ENCODE peak calls at places on chromosomes 5 and 9, in five cellular contexts. One of them, this sample, is unnamed.

GRCh38 chr9:102185371-102185770 is 446.9 kb upstream of the GRIN3A start:
- DNase-seq in transverse colon: no peak
- DNase-seq in activated T-cell treated with anti-CD3 and anti-CD28 coated beads, Interleukin-2, amount 50 U/mL, for 48 hours: no peak
- DNase-seq in left ventricle myocardium superior: no peak
- DNase-seq in posterior vena cava: no peak
- DNase-seq in this sample: no peak

GRCh38 chr5:159933531-159934485 is 17.5 kb downstream of the ADRA1B start:
- DNase-seq in activated T-cell treated with anti-CD3 and anti-CD28 coated beads, Interleukin-2, amount 50 U/mL, for 48 hours: no peak
- DNase-seq in posterior vena cava: no peak
- DNase-seq in left ventricle myocardium superior: no peak
- DNase-seq in transverse colon: no peak
- DNase-seq in this sample: no peak

GRCh38 chr5:93620487-93621339 is 37.7 kb downstream of the NR2F1 start:
- DNase-seq in left ventricle myocardium superior: peak; percentile 81
- DNase-seq in transverse colon: peak; percentile 67
- DNase-seq in posterior vena cava: peak; percentile 92
- DNase-seq in activated T-cell treated with anti-CD3 and anti-CD28 coated beads, Interleukin-2, amount 50 U/mL, for 48 hours: peak; percentile 68
- DNase-seq in this sample: peak; percentile 88

GRCh38 chr5:624118-624950 is 12.2 kb downstream of the CEP72 start:
- DNase-seq in posterior vena cava: no peak
- DNase-seq in left ventricle myocardium superior: no peak
- DNase-seq in activated T-cell treated with anti-CD3 and anti-CD28 coated beads, Interleukin-2, amount 50 U/mL, for 48 hours: no peak
- DNase-seq in transverse colon: no peak
- DNase-seq in this sample: no peak

GRCh38 chr9:112042244-112042638 is 132.9 kb downstream of the SUSD1 start:
- DNase-seq in activated T-cell treated with anti-CD3 and anti-CD28 coated beads, Interleukin-2, amount 50 U/mL, for 48 hours: no peak
- DNase-seq in left ventricle myocardium superior: no peak
- DNase-seq in transverse colon: no peak
- DNase-seq in posterior vena cava: no peak
- DNase-seq in this sample: no peak

GRCh38 chr9:7507539-7508251 is 291.9 kb downstream of the DMAC1 start:
- DNase-seq in posterior vena cava: no peak
- DNase-seq in transverse colon: no peak
- DNase-seq in activated T-cell treated with anti-CD3 and anti-CD28 coated beads, Interleukin-2, amount 50 U/mL, for 48 hours: no peak
- DNase-seq in left ventricle myocardium superior: peak; percentile 78
- DNase-seq in this sample: no peak

GRCh38 chr9:3733039-3733408 is 207.2 kb upstream of the RFX3 start:
- DNase-seq in left ventricle myocardium superior: no peak
- DNase-seq in posterior vena cava: no peak
- DNase-seq in transverse colon: no peak
- DNase-seq in activated T-cell treated with anti-CD3 and anti-CD28 coated beads, Interleukin-2, amount 50 U/mL, for 48 hours: no peak
- DNase-seq in this sample: no peak

GRCh38 chr5:180026320-180026719 is 45.2 kb downstream of the RNF130 start:
- DNase-seq in transverse colon: no peak
- DNase-seq in posterior vena cava: no peak
- DNase-seq in left ventricle myocardium superior: no peak
- DNase-seq in activated T-cell treated with anti-CD3 and anti-CD28 coated beads, Interleukin-2, amount 50 U/mL, for 48 hours: no peak
- DNase-seq in this sample: no peak

GRCh38 chr5:40988761-40989510 is 79.6 kb downstream of the C7 start:
- DNase-seq in left ventricle myocardium superior: no peak
- DNase-seq in activated T-cell treated with anti-CD3 and anti-CD28 coated beads, Interleukin-2, amount 50 U/mL, for 48 hours: no peak
- DNase-seq in transverse colon: no peak
- DNase-seq in posterior vena cava: no peak
- DNase-seq in this sample: no peak

GRCh38 chr9:89991204-89991790 is 386.5 kb downstream of the GADD45G start:
- DNase-seq in activated T-cell treated with anti-CD3 and anti-CD28 coated beads, Interleukin-2, amount 50 U/mL, for 48 hours: no peak
- DNase-seq in left ventricle myocardium superior: no peak
- DNase-seq in posterior vena cava: no peak
- DNase-seq in transverse colon: no peak
- DNase-seq in this sample: peak; percentile 52

GRCh38 chr5:136210259-136210658 is 17.3 kb upstream of the SMIM32 start:
- DNase-seq in left ventricle myocardium superior: no peak
- DNase-seq in activated T-cell treated with anti-CD3 and anti-CD28 coated beads, Interleukin-2, amount 50 U/mL, for 48 hours: no peak
- DNase-seq in posterior vena cava: no peak
- DNase-seq in transverse colon: no peak
- DNase-seq in this sample: no peak

GRCh38 chr5:81748556-81748955 is 2.3 kb downstream of the SSBP2 start:
- DNase-seq in transverse colon: no peak
- DNase-seq in activated T-cell treated with anti-CD3 and anti-CD28 coated beads, Interleukin-2, amount 50 U/mL, for 48 hours: no peak
- DNase-seq in posterior vena cava: no peak
- DNase-seq in left ventricle myocardium superior: no peak
- DNase-seq in this sample: no peak

GRCh38 chr5:167603135-167603534 is 688.3 kb upstream of the WWC1 start:
- DNase-seq in activated T-cell treated with anti-CD3 and anti-CD28 coated beads, Interleukin-2, amount 50 U/mL, for 48 hours: no peak
- DNase-seq in left ventricle myocardium superior: no peak
- DNase-seq in transverse colon: no peak
- DNase-seq in posterior vena cava: no peak
- DNase-seq in this sample: no peak

GRCh38 chr5:91221917-91222316 is 161.2 kb downstream of the ARRDC3 start:
- DNase-seq in activated T-cell treated with anti-CD3 and anti-CD28 coated beads, Interleukin-2, amount 50 U/mL, for 48 hours: no peak
- DNase-seq in left ventricle myocardium superior: no peak
- DNase-seq in posterior vena cava: no peak
- DNase-seq in transverse colon: no peak
- DNase-seq in this sample: no peak